ENCODE peak calls at places on chromosomes 3 and 15, in six cellular contexts. Z, R, E, T, V and P are unnamed samples.

GRCh38 chr3:48716508-48716981 is 476 bp downstream of the IP6K2 start:
- DNase-seq in R (no peak), Z (peak; percentile 12), V (peak; percentile 18), E (no peak), T (peak; percentile 57), P (peak; percentile 23)

GRCh38 chr3:11185564-11186317 is 31.4 kb downstream of the HRH1 start:
- DNase-seq in R (peak; percentile 64), Z (peak; percentile 84), V (no peak), T (no peak), E (no peak), P (peak; percentile 72)

GRCh38 chr3:21803604-21804003 is 52.6 kb upstream of the ZNF385D start:
- DNase-seq in T (no peak), V (no peak), R (no peak), Z (no peak), E (no peak), P (no peak)

GRCh38 chr3:72830452-72831217 is 17.6 kb downstream of the SHQ1 start:
- DNase-seq in E (no peak), R (no peak), Z (no peak), T (no peak), V (no peak), P (no peak)

GRCh38 chr15:62559049-62559733 is 394.1 kb upstream of the C2CD4B start:
- DNase-seq in T (no peak), Z (peak; percentile 74), V (peak; percentile 41), R (peak; percentile 35), E (no peak), P (no peak)

GRCh38 chr3:111714305-111714704 is 119.2 kb upstream of the ZBED2 start:
- DNase-seq in R (no peak), V (peak; percentile 38), Z (no peak), T (no peak), E (no peak), P (no peak)

GRCh38 chr3:102449341-102449740 is 14.5 kb downstream of the ZPLD1 start:
- DNase-seq in T (no peak), R (no peak), E (no peak), V (no peak), Z (no peak), P (no peak)

GRCh38 chr3:52021869-52022268 is 26.2 kb upstream of the RPL29 start:
- DNase-seq in T (no peak), Z (peak; percentile 75), V (peak; percentile 84), E (no peak), R (no peak), P (no peak)

GRCh38 chr3:68007621-68008226 is 353.3 kb upstream of the SUCLG2 start:
- DNase-seq in E (no peak), V (peak; percentile 41), R (peak; percentile 32), Z (no peak), T (peak; percentile 73), P (peak; percentile 33)

GRCh38 chr3:101813817-101814440 is 34.9 kb downstream of the NXPE3 start:
- DNase-seq in E (no peak), R (peak; percentile 50), Z (no peak), T (no peak), V (no peak), P (no peak)

GRCh38 chr3:72655151-72655551 is 193.1 kb downstream of the SHQ1 start:
- DNase-seq in E (no peak), T (peak; percentile 80), V (no peak), R (no peak), Z (no peak), P (peak; percentile 10)

GRCh38 chr15:68417051-68417450 is 14.9 kb downstream of the ITGA11 start:
- DNase-seq in T (peak; percentile 19), V (no peak), E (no peak), R (no peak), Z (no peak), P (no peak)

GRCh38 chr3:170768334-170768801 is 101.6 kb downstream of the RPL22L1 start:
- DNase-seq in Z (no peak), E (no peak), V (no peak), R (no peak), T (no peak), P (no peak)

GRCh38 chr15:39213385-39213840 is 367.5 kb upstream of the THBS1 start:
- DNase-seq in V (peak; percentile 94), R (peak; percentile 63), Z (peak; percentile 57), T (peak; percentile 69), E (no peak), P (peak; percentile 71)

GRCh38 chr15:39585871-39586301 is 5.0 kb downstream of the THBS1 start:
- DNase-seq in Z (no peak), E (no peak), R (no peak), T (no peak), V (no peak), P (no peak)

GRCh38 chr3:65545429-65545828 is 493.3 kb downstream of the MAGI1 start:
- DNase-seq in E (no peak), V (no peak), T (no peak), R (no peak), Z (no peak), P (no peak)

GRCh38 chr15:73965094-73965729 is 26.9 kb downstream of the STOML1 start:
- DNase-seq in R (no peak), Z (no peak), V (peak; percentile 48), T (no peak), E (no peak), P (no peak)

GRCh38 chr15:70008697-70009285 is 88.9 kb downstream of the TLE3 start:
- DNase-seq in E (no peak), Z (no peak), V (no peak), R (no peak), T (no peak), P (no peak)

GRCh38 chr3:185507883-185508282 is 9.0 kb upstream of the TMEM41A start:
- DNase-seq in Z (no peak), E (no peak), V (no peak), R (no peak), T (no peak), P (no peak)

GRCh38 chr3:155382396-155383042 is 89.0 kb upstream of the STRIT1 start:
- DNase-seq in E (no peak), R (peak; percentile 87), V (peak; percentile 87), T (peak; percentile 87), Z (peak; percentile 68), P (peak; percentile 89)

GRCh38 chr15:63264685-63265302 is 12.6 kb upstream of the APH1B start:
- DNase-seq in V (no peak), E (no peak), Z (no peak), T (no peak), R (peak; percentile 6), P (no peak)

GRCh38 chr3:112561693-112562529 is at the start of the genes ATG3 and SLC35A5:
- DNase-seq in T (peak; percentile 93), R (peak; percentile 98), Z (peak; percentile 99), V (peak; percentile 98), E (peak; percentile 99), P (peak; percentile 97)

GRCh38 chr3:162765524-162765923 is 1268.9 kb downstream of the OTOL1 start:
- DNase-seq in E (no peak), T (no peak), R (no peak), V (no peak), Z (no peak), P (no peak)

GRCh38 chr15:60390231-60390630 is 7.6 kb downstream of the ANXA2 start:
- DNase-seq in V (no peak), R (no peak), T (no peak), Z (no peak), E (no peak), P (no peak)

DNA sequence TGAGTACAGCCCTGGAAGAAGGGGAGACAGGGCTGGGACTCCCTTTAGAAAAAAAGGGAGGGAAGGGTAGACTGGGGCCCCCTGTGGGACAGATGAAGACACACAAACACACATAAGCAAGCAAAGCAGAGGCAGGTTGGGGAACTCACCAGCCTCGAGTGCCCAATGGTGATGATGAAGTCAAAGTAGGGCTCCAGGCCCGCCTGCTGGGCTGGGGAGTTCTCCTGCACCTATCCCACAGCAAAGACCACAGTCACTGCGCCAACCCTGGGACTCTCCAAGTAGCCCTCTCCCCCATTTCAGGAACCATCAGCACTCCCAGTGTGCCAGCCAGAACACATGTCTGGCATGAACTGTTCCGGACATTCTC is 4.1 kb downstream of the GORASP1 start:
- DNase-seq in V (no peak), E (peak; percentile 40), R (no peak), Z (no peak), T (peak; percentile 45), P (no peak)
- TF ChIP-seq CTCF in V (peak; percentile 5), E (no peak), R (no peak), Z (no peak), T (peak; percentile 24), P (no peak)

DNA sequence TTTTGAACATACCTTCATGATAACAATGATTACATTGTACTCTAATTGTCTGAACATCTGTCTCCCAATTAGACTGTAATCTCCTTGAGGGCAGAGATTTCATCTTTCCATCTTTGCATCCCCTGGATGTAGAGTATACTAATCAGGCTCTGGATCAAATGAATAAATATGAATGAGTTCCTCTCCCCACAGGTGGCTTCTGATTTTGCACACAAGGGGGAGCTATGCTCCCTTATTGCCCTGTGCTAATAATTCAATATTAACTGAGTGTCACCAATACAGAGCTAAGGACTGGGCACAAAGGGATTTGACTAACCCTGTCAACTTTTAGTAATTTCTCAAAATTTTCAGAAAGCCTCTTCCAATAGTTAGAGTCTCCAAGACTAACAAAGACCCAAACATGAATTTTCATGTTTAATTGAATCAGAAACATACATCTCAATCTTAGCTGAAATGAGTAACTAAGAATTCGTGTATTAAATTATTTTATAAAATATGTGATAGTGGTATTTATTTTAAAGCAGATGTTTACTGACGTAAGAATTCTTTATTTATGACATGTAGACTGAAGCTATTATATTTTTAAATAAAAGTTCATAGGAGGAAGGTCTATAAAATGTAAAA is 3.0 kb downstream of the DUOXA1 start:
- DNase-seq in T (no peak), V (peak; percentile 38), Z (no peak), E (no peak), R (no peak), P (peak; percentile 62)
- TF ChIP-seq CTCF in T (no peak), V (peak; percentile 71), Z (peak; percentile 59), E (no peak), R (peak; percentile 47), P (peak; percentile 67)

GRCh38 chr3:172911142-172911541 is 160.6 kb downstream of the ECT2 start:
- DNase-seq in T (no peak), E (no peak), Z (no peak), R (no peak), V (no peak), P (no peak)
- TF ChIP-seq CTCF in T (peak; percentile 40), E (no peak), Z (no peak), R (no peak), V (no peak), P (no peak)

DNA sequence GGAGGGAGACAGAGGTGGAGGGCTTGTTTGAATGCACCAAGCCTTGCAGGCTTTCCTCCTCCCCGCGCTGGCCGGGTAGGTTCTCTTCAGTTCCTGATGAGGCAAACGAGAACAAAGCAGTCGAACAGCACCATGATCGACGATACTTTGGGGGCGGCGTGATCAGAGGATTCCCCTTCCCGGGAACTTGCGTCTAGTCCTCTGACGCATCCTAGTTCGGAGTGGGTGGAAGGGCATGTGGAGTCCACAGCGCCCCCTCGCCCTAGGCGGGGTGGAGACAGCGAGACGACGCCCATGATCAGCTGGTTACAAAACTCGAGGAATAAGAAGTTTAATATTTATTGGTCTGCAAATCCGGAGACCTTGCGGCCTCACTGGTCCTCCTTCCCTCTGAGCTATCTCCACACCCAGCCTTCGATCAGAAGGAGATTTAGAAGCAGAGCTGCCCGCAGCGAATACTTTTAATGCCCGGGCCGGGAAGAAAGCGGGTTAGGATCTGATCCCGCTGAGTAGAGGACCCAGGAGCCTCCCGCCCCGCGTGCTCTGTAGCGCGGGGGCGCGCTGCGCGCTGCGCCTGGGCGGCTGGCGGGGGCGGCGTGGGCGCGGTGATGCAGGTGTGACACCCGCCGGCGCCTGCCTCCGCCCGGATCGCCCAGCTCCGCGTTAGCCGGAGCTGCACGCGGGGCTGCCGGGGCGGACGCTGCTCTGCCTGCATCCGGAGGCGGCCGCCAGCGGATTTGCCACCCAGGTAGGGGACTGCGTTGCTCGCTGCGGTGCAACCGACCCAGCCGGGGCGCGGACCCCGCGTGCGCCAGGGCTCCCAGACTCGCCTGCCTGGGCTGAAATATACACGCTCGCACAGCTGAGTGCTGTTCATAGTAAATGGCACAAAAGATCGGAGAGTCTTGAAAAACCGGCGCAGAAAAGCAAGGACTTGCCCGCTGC is at the start of gene SV2B:
- DNase-seq in E (peak; percentile 58), R (peak; percentile 47), Z (peak; percentile 38), V (peak; percentile 66), T (peak; percentile 75), P (peak; percentile 59)
- TF ChIP-seq CTCF in E (no peak), R (peak; percentile 8), Z (no peak), V (peak; percentile 18), T (peak; percentile 48), P (no peak)